ENCODE peak calls at places on chromosomes 4 and X, in four cellular contexts. One of them, this sample, is unnamed.

GRCh38 chr4:3767569-3768288 is 1.5 kb downstream of the ADRA2C start:
- DNase-seq in GM12878: no peak
- DNase-seq in mammary epithelial cell: peak; percentile 5
- DNase-seq in ovary: no peak
- DNase-seq in this sample: no peak

GRCh38 chr4:43244688-43245382 is 352.3 kb downstream of the GRXCR1 start:
- DNase-seq in ovary: no peak
- DNase-seq in mammary epithelial cell: no peak
- DNase-seq in GM12878: peak; percentile 74
- DNase-seq in this sample: no peak

GRCh38 chrX:7143076-7143475 is 4.4 kb upstream of the STS start:
- DNase-seq in mammary epithelial cell: no peak
- DNase-seq in ovary: no peak
- DNase-seq in GM12878: no peak
- DNase-seq in this sample: no peak

GRCh38 chrX:51155157-51155556 is 177.5 kb upstream of the NUDT10 start:
- DNase-seq in mammary epithelial cell: no peak
- DNase-seq in ovary: no peak
- DNase-seq in GM12878: no peak
- DNase-seq in this sample: no peak

GRCh38 chr4:76954489-76954888 is 4.9 kb downstream of the SEPTIN11 start:
- DNase-seq in GM12878: no peak
- DNase-seq in ovary: no peak
- DNase-seq in mammary epithelial cell: no peak
- DNase-seq in this sample: no peak

GRCh38 chr4:103193457-103193856 is 4.7 kb downstream of the CENPE start:
- DNase-seq in mammary epithelial cell: no peak
- DNase-seq in GM12878: no peak
- DNase-seq in ovary: no peak
- DNase-seq in this sample: no peak

GRCh38 chr4:124890522-124890921 is 178.0 kb upstream of the ANKRD50 start:
- DNase-seq in GM12878: no peak
- DNase-seq in ovary: no peak
- DNase-seq in mammary epithelial cell: no peak
- DNase-seq in this sample: no peak

GRCh38 chr4:112083587-112084347 is 61.5 kb upstream of the FAM241A start:
- DNase-seq in GM12878: no peak
- DNase-seq in mammary epithelial cell: peak; percentile 14
- DNase-seq in ovary: no peak
- DNase-seq in this sample: no peak

GRCh38 chrX:150143721-150144440 is 205.6 kb upstream of the EOLA2 start:
- DNase-seq in GM12878: no peak
- DNase-seq in ovary: no peak
- DNase-seq in mammary epithelial cell: no peak
- DNase-seq in this sample: no peak

GRCh38 chrX:17595456-17596035 is 141.7 kb upstream of the SCML1 start:
- DNase-seq in GM12878: no peak
- DNase-seq in mammary epithelial cell: peak; percentile 81
- DNase-seq in ovary: no peak
- DNase-seq in this sample: no peak

GRCh38 chrX:46754450-46755075 is 4.4 kb downstream of the SLC9A7 start:
- DNase-seq in GM12878: peak; percentile 75
- DNase-seq in mammary epithelial cell: no peak
- DNase-seq in ovary: no peak
- DNase-seq in this sample: no peak

GRCh38 chrX:102863735-102864134 is 73.3 kb upstream of the RAB40AL start:
- DNase-seq in mammary epithelial cell: peak; percentile 71
- DNase-seq in GM12878: peak; percentile 45
- DNase-seq in ovary: peak; percentile 54
- DNase-seq in this sample: no peak

GRCh38 chrX:55867254-55867653 is 149.7 kb downstream of the RRAGB start:
- DNase-seq in GM12878: peak; percentile 86
- DNase-seq in mammary epithelial cell: peak; percentile 58
- DNase-seq in ovary: no peak
- DNase-seq in this sample: no peak

GRCh38 chrX:16852617-16853179 is 17.5 kb downstream of the RBBP7 start:
- DNase-seq in ovary: no peak
- DNase-seq in mammary epithelial cell: peak; percentile 48
- DNase-seq in GM12878: no peak
- DNase-seq in this sample: no peak

GRCh38 chrX:153606503-153606902 is 7.6 kb upstream of the CCNQ start:
- DNase-seq in mammary epithelial cell: no peak
- DNase-seq in ovary: no peak
- DNase-seq in GM12878: no peak
- DNase-seq in this sample: no peak

GRCh38 chr4:11710484-11710883 is 281.8 kb upstream of the HS3ST1 start:
- DNase-seq in ovary: no peak
- DNase-seq in GM12878: no peak
- DNase-seq in mammary epithelial cell: no peak
- DNase-seq in this sample: no peak

GRCh38 chr4:176313596-176314341 is 6.0 kb upstream of the SPCS3 start:
- DNase-seq in ovary: no peak
- DNase-seq in mammary epithelial cell: no peak
- DNase-seq in GM12878: no peak
- DNase-seq in this sample: no peak

GRCh38 chr4:55512922-55513571 is 33.7 kb downstream of the CLOCK start:
- DNase-seq in ovary: no peak
- DNase-seq in mammary epithelial cell: no peak
- DNase-seq in GM12878: no peak
- DNase-seq in this sample: no peak

GRCh38 chr4:44661940-44662622 is 10.7 kb upstream of the YIPF7 start:
- DNase-seq in GM12878: no peak
- DNase-seq in ovary: no peak
- DNase-seq in mammary epithelial cell: peak; percentile 46
- DNase-seq in this sample: no peak

GRCh38 chrX:115448146-115448545 is 112.8 kb upstream of the PLS3 start:
- DNase-seq in mammary epithelial cell: no peak
- DNase-seq in GM12878: no peak
- DNase-seq in ovary: no peak
- DNase-seq in this sample: no peak

GRCh38 chrX:1086444-1087409 is 125.7 kb downstream of the CRLF2 start:
- DNase-seq in mammary epithelial cell: peak; percentile 6
- DNase-seq in ovary: no peak
- DNase-seq in GM12878: no peak
- DNase-seq in this sample: no peak

GRCh38 chr4:48178931-48179330 is 44.9 kb upstream of the TXK start:
- DNase-seq in mammary epithelial cell: no peak
- DNase-seq in GM12878: no peak
- DNase-seq in ovary: no peak
- DNase-seq in this sample: no peak

GRCh38 chr4:3373468-3373867 is 68.3 kb upstream of the HGFAC start:
- DNase-seq in mammary epithelial cell: no peak
- DNase-seq in GM12878: no peak
- DNase-seq in ovary: no peak
- DNase-seq in this sample: no peak

GRCh38 chr4:3413675-3414420 is 27.9 kb upstream of the HGFAC start:
- DNase-seq in mammary epithelial cell: no peak
- DNase-seq in GM12878: no peak
- DNase-seq in ovary: no peak
- DNase-seq in this sample: no peak

GRCh38 chrX:46268429-46268828 is 276.8 kb downstream of the ZNF674 start:
- DNase-seq in mammary epithelial cell: peak; percentile 85
- DNase-seq in ovary: no peak
- DNase-seq in GM12878: no peak
- DNase-seq in this sample: no peak

GRCh38 chr4:47031713-47032404 is 492 bp downstream of the GABRB1 start:
- DNase-seq in GM12878: no peak
- DNase-seq in mammary epithelial cell: peak; percentile 1
- DNase-seq in ovary: no peak
- DNase-seq in this sample: no peak

GRCh38 chr4:123599920-123600394 is 203.4 kb downstream of the SPRY1 start:
- DNase-seq in ovary: peak; percentile 59
- DNase-seq in mammary epithelial cell: no peak
- DNase-seq in GM12878: peak; percentile 85
- DNase-seq in this sample: no peak

GRCh38 chr4:36283912-36284465 is 2.6 kb downstream of the DTHD1 start:
- DNase-seq in GM12878: no peak
- DNase-seq in ovary: no peak
- DNase-seq in mammary epithelial cell: no peak
- DNase-seq in this sample: no peak

GRCh38 chr4:53967971-53968370 is 96.4 kb downstream of the CHIC2 start:
- DNase-seq in GM12878: no peak
- DNase-seq in ovary: no peak
- DNase-seq in mammary epithelial cell: peak; percentile 38
- DNase-seq in this sample: no peak
- H3K27ac ChIP-seq in GM12878: no peak overlapping the region
- H3K27ac ChIP-seq in ovary: no peak overlapping the region
- H3K27ac ChIP-seq in mammary epithelial cell: no peak overlapping the region
- H3K27ac ChIP-seq in this sample: no peak overlapping the region

GRCh38 chr4:89657931-89658700 is 178.8 kb downstream of the SNCA start:
- DNase-seq in ovary: no peak
- DNase-seq in mammary epithelial cell: no peak
- DNase-seq in GM12878: no peak
- DNase-seq in this sample: no peak
- H3K27ac ChIP-seq in ovary: no peak overlapping the region
- H3K27ac ChIP-seq in mammary epithelial cell: no peak overlapping the region
- H3K27ac ChIP-seq in GM12878: no peak overlapping the region
- H3K27ac ChIP-seq in this sample: no peak overlapping the region

GRCh38 chr4:121138445-121138844 is 25.7 kb downstream of the TNIP3 start:
- DNase-seq in mammary epithelial cell: no peak
- DNase-seq in GM12878: no peak
- DNase-seq in ovary: no peak
- DNase-seq in this sample: no peak

GRCh38 chr4:121140712-121141111 is 23.4 kb downstream of the TNIP3 start:
- DNase-seq in mammary epithelial cell: no peak
- DNase-seq in GM12878: no peak
- DNase-seq in ovary: no peak
- DNase-seq in this sample: no peak

GRCh38 chr4:121143126-121143525 is 21.0 kb downstream of the TNIP3 start:
- DNase-seq in GM12878: no peak
- DNase-seq in mammary epithelial cell: no peak
- DNase-seq in ovary: no peak
- DNase-seq in this sample: no peak

GRCh38 chr4:121139533-121140222 is 24.4 kb downstream of the TNIP3 start:
- DNase-seq in mammary epithelial cell: no peak
- DNase-seq in GM12878: peak; percentile 25
- DNase-seq in ovary: no peak
- DNase-seq in this sample: no peak

DNA sequence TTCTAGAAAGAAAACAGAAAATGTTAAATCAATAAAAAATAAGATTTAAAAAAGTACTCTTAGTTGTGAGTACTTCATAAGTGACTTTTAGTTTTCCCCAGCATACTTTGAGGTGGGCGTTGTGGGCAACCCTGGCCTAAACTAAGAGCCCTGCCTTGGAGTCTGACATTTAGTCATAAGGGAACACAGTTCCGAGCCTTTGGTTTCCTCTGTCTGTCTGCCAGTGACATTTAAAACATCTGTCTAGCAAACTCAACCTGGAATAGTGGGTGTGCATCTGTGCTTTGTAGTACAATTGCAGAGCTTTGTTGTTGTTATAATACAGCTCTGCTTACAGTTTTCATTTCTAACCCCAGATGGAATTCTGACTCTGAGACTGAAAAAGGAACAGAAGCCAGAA is 26.1 kb downstream of the TNIP3 start:
- DNase-seq in GM12878: no peak
- DNase-seq in mammary epithelial cell: no peak
- DNase-seq in ovary: no peak
- DNase-seq in this sample: no peak
- H3K27ac ChIP-seq in GM12878: no peak overlapping the region
- H3K27ac ChIP-seq in mammary epithelial cell: no peak overlapping the region
- H3K27ac ChIP-seq in ovary: no peak overlapping the region
- H3K27ac ChIP-seq in this sample: no peak overlapping the region

GRCh38 chrX:2931155-2931554 is 2.0 kb upstream of the ARSD start:
- DNase-seq in GM12878: no peak
- DNase-seq in mammary epithelial cell: no peak
- DNase-seq in ovary: no peak
- DNase-seq in this sample: no peak
- H3K27ac ChIP-seq in GM12878: no peak overlapping the region
- H3K27ac ChIP-seq in mammary epithelial cell: no peak overlapping the region
- H3K27ac ChIP-seq in ovary: no peak overlapping the region
- H3K27ac ChIP-seq in this sample: no peak overlapping the region

This sample was measured in coronary artery.